ENCODE peak calls at places on chromosomes 16 and 17, in nine cellular contexts. One of them, this sample, is unnamed.

GRCh38 chr17:71522383-71522782 is 598.4 kb upstream of the SOX9 start:
- DNase-seq in tibial nerve: no peak
- DNase-seq in kidney: no peak
- DNase-seq in uterus: no peak
- DNase-seq in CD8-positive, alpha-beta memory T cell: no peak
- DNase-seq in cardiac muscle cell: no peak
- DNase-seq in endodermal cell: no peak
- DNase-seq in left lung: no peak
- DNase-seq in transverse colon: no peak
- DNase-seq in this sample: no peak

GRCh38 chr17:50060951-50061712 is 5.2 kb downstream of the ITGA3 start:
- DNase-seq in tibial nerve: no peak
- DNase-seq in CD8-positive, alpha-beta memory T cell: no peak
- DNase-seq in uterus: peak; percentile 91
- DNase-seq in transverse colon: peak; percentile 73
- DNase-seq in cardiac muscle cell: peak; percentile 83
- DNase-seq in endodermal cell: peak; percentile 47
- DNase-seq in kidney: peak; percentile 96
- DNase-seq in left lung: no peak
- DNase-seq in this sample: no peak

GRCh38 chr16:48271728-48272127 is 24.4 kb upstream of the ABCC11 start:
- DNase-seq in uterus: no peak
- DNase-seq in kidney: no peak
- DNase-seq in left lung: no peak
- DNase-seq in CD8-positive, alpha-beta memory T cell: no peak
- DNase-seq in endodermal cell: no peak
- DNase-seq in cardiac muscle cell: no peak
- DNase-seq in transverse colon: no peak
- DNase-seq in tibial nerve: no peak
- DNase-seq in this sample: no peak

GRCh38 chr16:55501549-55502322 is 7.1 kb upstream of the LPCAT2 start:
- DNase-seq in CD8-positive, alpha-beta memory T cell: no peak
- DNase-seq in endodermal cell: peak; percentile 83
- DNase-seq in cardiac muscle cell: peak; percentile 28
- DNase-seq in tibial nerve: no peak
- DNase-seq in left lung: no peak
- DNase-seq in transverse colon: peak; percentile 35
- DNase-seq in kidney: no peak
- DNase-seq in uterus: peak; percentile 18
- DNase-seq in this sample: no peak

GRCh38 chr17:69555056-69555455 is 140.6 kb downstream of the MAP2K6 start:
- DNase-seq in kidney: no peak
- DNase-seq in uterus: no peak
- DNase-seq in transverse colon: no peak
- DNase-seq in CD8-positive, alpha-beta memory T cell: no peak
- DNase-seq in left lung: no peak
- DNase-seq in tibial nerve: no peak
- DNase-seq in cardiac muscle cell: no peak
- DNase-seq in endodermal cell: no peak
- DNase-seq in this sample: no peak

GRCh38 chr17:68600123-68600880 is 865 bp downstream of the FAM20A start:
- DNase-seq in CD8-positive, alpha-beta memory T cell: no peak
- DNase-seq in kidney: peak; percentile 83
- DNase-seq in transverse colon: peak; percentile 10
- DNase-seq in left lung: peak; percentile 90
- DNase-seq in tibial nerve: no peak
- DNase-seq in uterus: peak; percentile 68
- DNase-seq in cardiac muscle cell: no peak
- DNase-seq in endodermal cell: peak; percentile 92
- DNase-seq in this sample: no peak

GRCh38 chr17:40124279-40125141 is 2.7 kb downstream of the MSL1 start:
- DNase-seq in tibial nerve: no peak
- DNase-seq in transverse colon: no peak
- DNase-seq in kidney: no peak
- DNase-seq in uterus: no peak
- DNase-seq in cardiac muscle cell: peak; percentile 53
- DNase-seq in left lung: no peak
- DNase-seq in CD8-positive, alpha-beta memory T cell: no peak
- DNase-seq in endodermal cell: peak; percentile 66
- DNase-seq in this sample: no peak

GRCh38 chr16:35732046-35732810 is 2272.8 kb downstream of the TP53TG3F start:
- DNase-seq in endodermal cell: no peak
- DNase-seq in tibial nerve: no peak
- DNase-seq in CD8-positive, alpha-beta memory T cell: no peak
- DNase-seq in kidney: no peak
- DNase-seq in transverse colon: no peak
- DNase-seq in uterus: no peak
- DNase-seq in left lung: no peak
- DNase-seq in cardiac muscle cell: no peak
- DNase-seq in this sample: no peak

GRCh38 chr16:79051313-79051712 is 549.2 kb downstream of the MAF start:
- DNase-seq in CD8-positive, alpha-beta memory T cell: no peak
- DNase-seq in endodermal cell: no peak
- DNase-seq in cardiac muscle cell: no peak
- DNase-seq in kidney: no peak
- DNase-seq in transverse colon: no peak
- DNase-seq in left lung: no peak
- DNase-seq in uterus: no peak
- DNase-seq in tibial nerve: no peak
- DNase-seq in this sample: no peak

GRCh38 chr17:83175551-83176271 is 96.3 kb downstream of the METRNL start:
- DNase-seq in left lung: no peak
- DNase-seq in kidney: no peak
- DNase-seq in uterus: no peak
- DNase-seq in transverse colon: no peak
- DNase-seq in endodermal cell: peak; percentile 32
- DNase-seq in tibial nerve: peak; percentile 6
- DNase-seq in CD8-positive, alpha-beta memory T cell: no peak
- DNase-seq in cardiac muscle cell: no peak
- DNase-seq in this sample: no peak
- H3K27ac ChIP-seq in left lung: no peak overlapping the region
- H3K27ac ChIP-seq in kidney: no peak overlapping the region
- H3K27ac ChIP-seq in uterus: no peak overlapping the region
- H3K27ac ChIP-seq in transverse colon: no peak overlapping the region
- H3K27ac ChIP-seq in endodermal cell: no peak overlapping the region
- H3K27ac ChIP-seq in tibial nerve: no peak overlapping the region
- H3K27ac ChIP-seq in CD8-positive, alpha-beta memory T cell: no peak overlapping the region
- H3K27ac ChIP-seq in cardiac muscle cell: no peak overlapping the region
- H3K27ac ChIP-seq in this sample: no peak overlapping the region

GRCh38 chr17:79924639-79924976 is 85.4 kb upstream of the CBX4 start:
- DNase-seq in uterus: no peak
- DNase-seq in cardiac muscle cell: no peak
- DNase-seq in tibial nerve: no peak
- DNase-seq in kidney: no peak
- DNase-seq in left lung: peak; percentile 34
- DNase-seq in CD8-positive, alpha-beta memory T cell: no peak
- DNase-seq in endodermal cell: no peak
- DNase-seq in transverse colon: no peak
- DNase-seq in this sample: no peak
- H3K4me1 ChIP-seq in uterus: peaks cover 4% of the 10 kb centered on the region
- H3K4me1 ChIP-seq in cardiac muscle cell: no peaks in the 10 kb centered on the region
- H3K4me1 ChIP-seq in tibial nerve: peaks cover 16% of the 10 kb centered on the region
- H3K4me1 ChIP-seq in kidney: no peaks in the 10 kb centered on the region
- H3K4me1 ChIP-seq in left lung: peaks cover 7% of the 10 kb centered on the region
- H3K4me1 ChIP-seq in CD8-positive, alpha-beta memory T cell: peaks cover 12% of the 10 kb centered on the region
- H3K4me1 ChIP-seq in endodermal cell: peaks cover 21% of the 10 kb centered on the region
- H3K4me1 ChIP-seq in transverse colon: peaks cover 43% of the 10 kb centered on the region
- H3K4me1 ChIP-seq in this sample: peaks cover 3% of the 10 kb centered on the region

DNA sequence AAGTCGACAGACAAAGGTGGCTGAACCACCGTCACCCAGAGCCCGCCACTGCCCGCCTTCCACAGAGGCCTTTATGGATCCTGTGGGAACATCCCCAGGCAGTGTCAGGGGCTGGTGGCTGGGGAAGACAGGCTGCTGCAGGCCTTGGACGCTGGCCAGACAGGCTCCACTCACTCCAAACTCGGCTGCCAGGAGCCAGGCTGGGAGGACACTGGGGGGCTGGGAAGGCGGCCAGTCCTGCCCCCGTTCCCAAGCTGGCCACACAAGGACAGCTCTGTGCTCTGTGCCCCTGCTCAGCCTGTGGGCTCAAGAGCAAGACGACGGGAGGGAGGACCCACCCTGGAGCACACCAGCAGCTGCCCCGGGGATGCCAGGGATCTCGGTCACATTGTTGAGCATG is 7.6 kb upstream of the LCAT start:
- DNase-seq in transverse colon: no peak
- DNase-seq in tibial nerve: no peak
- DNase-seq in endodermal cell: no peak
- DNase-seq in uterus: no peak
- DNase-seq in CD8-positive, alpha-beta memory T cell: no peak
- DNase-seq in left lung: no peak
- DNase-seq in cardiac muscle cell: no peak
- DNase-seq in kidney: peak; percentile 85
- DNase-seq in this sample: no peak
- H3K4me3 ChIP-seq in transverse colon: no peak overlapping the region
- H3K4me3 ChIP-seq in tibial nerve: no peak overlapping the region
- H3K4me3 ChIP-seq in endodermal cell: no peak overlapping the region
- H3K4me3 ChIP-seq in uterus: no peak overlapping the region
- H3K4me3 ChIP-seq in CD8-positive, alpha-beta memory T cell: no peak overlapping the region
- H3K4me3 ChIP-seq in left lung: no peak overlapping the region
- H3K4me3 ChIP-seq in cardiac muscle cell: no peak overlapping the region
- H3K4me3 ChIP-seq in kidney: no peak overlapping the region
- H3K4me3 ChIP-seq in this sample: no peak overlapping the region

GRCh38 chr17:82821554-82821953 is 18.3 kb downstream of the ZNF750 start:
- DNase-seq in transverse colon: no peak
- DNase-seq in kidney: no peak
- DNase-seq in CD8-positive, alpha-beta memory T cell: no peak
- DNase-seq in endodermal cell: no peak
- DNase-seq in cardiac muscle cell: no peak
- DNase-seq in tibial nerve: no peak
- DNase-seq in left lung: no peak
- DNase-seq in uterus: no peak
- DNase-seq in this sample: no peak
- H3K27ac ChIP-seq in transverse colon: no peak overlapping the region
- H3K27ac ChIP-seq in kidney: no peak overlapping the region
- H3K27ac ChIP-seq in CD8-positive, alpha-beta memory T cell: no peak overlapping the region
- H3K27ac ChIP-seq in endodermal cell: no peak overlapping the region
- H3K27ac ChIP-seq in cardiac muscle cell: no peak overlapping the region
- H3K27ac ChIP-seq in tibial nerve: no peak overlapping the region
- H3K27ac ChIP-seq in left lung: no peak overlapping the region
- H3K27ac ChIP-seq in uterus: no peak overlapping the region
- H3K27ac ChIP-seq in this sample: no peak overlapping the region

This sample was measured in iPS DF 6.9.